ENCODE peak calls at places on chromosomes 16 and 17, in four cellular contexts. One of them, this sample, is unnamed. For H3K4me1, the result is how much of the 10 kb centered on the place peaks cover.

GRCh38 chr16:3150346-3151218 is 15.8 kb downstream of the ZNF213 start:
- DNase-seq in CD8-positive, alpha-beta T cell: peak
- DNase-seq in left lung: peak
- DNase-seq in heart right ventricle: peak
- DNase-seq in this sample: peak

GRCh38 chr17:16339402-16339801 is 13.9 kb downstream of the CENPV start:
- DNase-seq in CD8-positive, alpha-beta T cell: no peak
- DNase-seq in left lung: no peak
- DNase-seq in heart right ventricle: no peak
- DNase-seq in this sample: no peak

GRCh38 chr16:72743011-72743761 is 304.7 kb downstream of the ZFHX3 start:
- DNase-seq in CD8-positive, alpha-beta T cell: no peak
- DNase-seq in left lung: no peak
- DNase-seq in heart right ventricle: no peak
- DNase-seq in this sample: no peak

GRCh38 chr17:9101356-9101755 is 80.0 kb downstream of the NTN1 start:
- DNase-seq in CD8-positive, alpha-beta T cell: no peak
- DNase-seq in left lung: no peak
- DNase-seq in heart right ventricle: no peak
- DNase-seq in this sample: no peak

GRCh38 chr16:52494145-52494544 is 52.8 kb downstream of the TOX3 start:
- DNase-seq in CD8-positive, alpha-beta T cell: no peak
- DNase-seq in left lung: no peak
- DNase-seq in heart right ventricle: no peak
- DNase-seq in this sample: no peak

GRCh38 chr17:16495561-16495960 is 3.6 kb upstream of the LRRC75A start:
- DNase-seq in CD8-positive, alpha-beta T cell: no peak
- DNase-seq in left lung: no peak
- DNase-seq in heart right ventricle: no peak
- DNase-seq in this sample: no peak

GRCh38 chr17:63450551-63450950 is 4.4 kb upstream of the CYB561 start:
- DNase-seq in CD8-positive, alpha-beta T cell: no peak
- DNase-seq in left lung: no peak
- DNase-seq in heart right ventricle: no peak
- DNase-seq in this sample: no peak

GRCh38 chr16:76729525-76729924 is 452.3 kb downstream of the CNTNAP4 start:
- DNase-seq in CD8-positive, alpha-beta T cell: no peak
- DNase-seq in left lung: no peak
- DNase-seq in heart right ventricle: no peak
- DNase-seq in this sample: no peak

GRCh38 chr16:30996324-30996999 is 11.5 kb downstream of the HSD3B7 start:
- DNase-seq in CD8-positive, alpha-beta T cell: no peak
- DNase-seq in left lung: no peak
- DNase-seq in heart right ventricle: no peak
- DNase-seq in this sample: no peak

GRCh38 chr16:31181102-31181830 is 1.3 kb downstream of the FUS start:
- DNase-seq in CD8-positive, alpha-beta T cell: no peak
- DNase-seq in left lung: peak
- DNase-seq in heart right ventricle: peak
- DNase-seq in this sample: no peak

GRCh38 chr17:55492951-55493350 is 18.3 kb downstream of the SMIM36 start:
- DNase-seq in CD8-positive, alpha-beta T cell: no peak
- DNase-seq in left lung: no peak
- DNase-seq in heart right ventricle: no peak
- DNase-seq in this sample: no peak

GRCh38 chr16:80113876-80114574 is 426.8 kb upstream of the DYNLRB2 start:
- DNase-seq in CD8-positive, alpha-beta T cell: no peak
- DNase-seq in left lung: no peak
- DNase-seq in heart right ventricle: no peak
- DNase-seq in this sample: no peak

GRCh38 chr16:11312718-11313492 is 31.8 kb upstream of the PRM1 start:
- DNase-seq in CD8-positive, alpha-beta T cell: no peak
- DNase-seq in left lung: peak
- DNase-seq in heart right ventricle: no peak
- DNase-seq in this sample: no peak

GRCh38 chr16:12092347-12092882 is 115.9 kb downstream of the SNX29 start:
- DNase-seq in CD8-positive, alpha-beta T cell: no peak
- DNase-seq in left lung: peak
- DNase-seq in heart right ventricle: no peak
- DNase-seq in this sample: no peak

GRCh38 chr17:66165537-66166123 is 26.3 kb downstream of the CEP112 start:
- DNase-seq in CD8-positive, alpha-beta T cell: no peak
- DNase-seq in left lung: no peak
- DNase-seq in heart right ventricle: no peak
- DNase-seq in this sample: peak

GRCh38 chr17:58338907-58339774 is 10.5 kb upstream of the TSPOAP1 start:
- DNase-seq in CD8-positive, alpha-beta T cell: no peak
- DNase-seq in left lung: peak
- DNase-seq in heart right ventricle: no peak
- DNase-seq in this sample: no peak

GRCh38 chr16:80174416-80174815 is 366.4 kb upstream of the DYNLRB2 start:
- DNase-seq in CD8-positive, alpha-beta T cell: no peak
- DNase-seq in left lung: no peak
- DNase-seq in heart right ventricle: no peak
- DNase-seq in this sample: no peak

GRCh38 chr17:64028874-64029464 is 8.5 kb upstream of the ICAM2 start:
- DNase-seq in CD8-positive, alpha-beta T cell: peak
- DNase-seq in left lung: peak
- DNase-seq in heart right ventricle: no peak
- DNase-seq in this sample: no peak

GRCh38 chr17:11340798-11341197 is 99.8 kb downstream of the SHISA6 start:
- DNase-seq in CD8-positive, alpha-beta T cell: no peak
- DNase-seq in left lung: no peak
- DNase-seq in heart right ventricle: no peak
- DNase-seq in this sample: no peak

GRCh38 chr17:13114601-13115024 is 96.8 kb upstream of the ELAC2 start:
- DNase-seq in CD8-positive, alpha-beta T cell: no peak
- DNase-seq in left lung: peak
- DNase-seq in heart right ventricle: peak
- DNase-seq in this sample: peak

GRCh38 chr16:75555213-75555706 is 792 bp downstream of the TMEM231 start:
- DNase-seq in CD8-positive, alpha-beta T cell: no peak
- DNase-seq in left lung: peak
- DNase-seq in heart right ventricle: peak
- DNase-seq in this sample: peak

DNA sequence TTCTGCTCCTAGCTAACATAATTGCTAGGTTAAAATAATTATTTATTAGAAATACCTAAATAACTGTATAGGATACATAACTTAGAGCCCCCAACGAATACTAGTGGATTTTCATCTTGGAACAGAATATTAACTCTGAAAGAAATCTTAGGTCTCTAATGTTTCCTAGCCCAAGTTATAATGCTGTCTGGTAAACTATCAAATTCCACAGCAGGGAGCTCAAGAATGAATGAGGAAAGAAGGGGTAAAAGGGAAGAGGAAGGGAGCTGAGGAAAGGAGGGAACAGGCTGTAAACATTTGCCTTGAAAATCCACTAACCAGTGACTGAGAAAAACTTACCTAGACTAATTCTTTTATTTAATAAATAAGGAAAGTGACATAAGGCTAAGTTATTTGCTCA is 93.2 kb upstream of the NACA2 start:
- DNase-seq in CD8-positive, alpha-beta T cell: no peak
- DNase-seq in left lung: no peak
- DNase-seq in heart right ventricle: no peak
- DNase-seq in this sample: no peak
- H3K4me1 ChIP-seq in CD8-positive, alpha-beta T cell: under half
- H3K4me1 ChIP-seq in left lung: under half
- H3K4me1 ChIP-seq in heart right ventricle: under half
- H3K4me1 ChIP-seq in this sample: under half

DNA sequence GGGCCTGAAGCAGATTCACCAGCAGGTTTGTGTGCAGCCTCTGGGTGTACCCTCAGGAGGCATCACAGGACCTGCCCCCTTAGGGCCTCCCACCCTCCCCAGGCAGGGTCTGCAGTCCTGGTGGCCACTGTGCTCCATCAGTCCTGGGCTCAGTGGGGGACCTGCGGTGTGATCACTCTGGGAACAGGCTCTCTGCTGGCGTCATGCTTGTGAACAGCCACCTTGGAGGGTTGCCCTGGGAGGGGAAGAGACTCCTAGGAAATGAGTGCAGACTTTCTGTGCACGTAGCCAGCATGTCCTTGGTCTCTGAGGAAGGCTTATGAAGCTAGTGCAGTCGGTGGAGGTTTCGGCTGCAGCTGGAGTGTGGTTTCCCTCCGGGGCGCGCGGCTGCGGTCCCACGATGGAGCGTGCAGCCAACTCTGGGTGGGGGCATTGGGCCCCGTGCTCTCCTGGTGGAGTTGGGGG is 68.0 kb upstream of the ZNF750 start:
- DNase-seq in CD8-positive, alpha-beta T cell: no peak
- DNase-seq in left lung: no peak
- DNase-seq in heart right ventricle: no peak
- DNase-seq in this sample: no peak
- H3K27ac ChIP-seq in CD8-positive, alpha-beta T cell: peak
- H3K27ac ChIP-seq in left lung: no peak
- H3K27ac ChIP-seq in heart right ventricle: no peak
- H3K27ac ChIP-seq in this sample: no peak

GRCh38 chr16:86828653-86829052 is 250.3 kb downstream of the FOXL1 start:
- DNase-seq in CD8-positive, alpha-beta T cell: no peak
- DNase-seq in left lung: no peak
- DNase-seq in heart right ventricle: no peak
- DNase-seq in this sample: no peak

GRCh38 chr16:86828202-86828601 is 249.9 kb downstream of the FOXL1 start:
- DNase-seq in CD8-positive, alpha-beta T cell: no peak
- DNase-seq in left lung: no peak
- DNase-seq in heart right ventricle: no peak
- DNase-seq in this sample: no peak

GRCh38 chr16:86833136-86833535 is 254.8 kb downstream of the FOXL1 start:
- DNase-seq in CD8-positive, alpha-beta T cell: no peak
- DNase-seq in left lung: no peak
- DNase-seq in heart right ventricle: no peak
- DNase-seq in this sample: no peak

GRCh38 chr16:86834451-86835035 is 256.2 kb downstream of the FOXL1 start:
- DNase-seq in CD8-positive, alpha-beta T cell: no peak
- DNase-seq in left lung: no peak
- DNase-seq in heart right ventricle: peak
- DNase-seq in this sample: no peak

GRCh38 chr16:86831366-86831765 is 253.0 kb downstream of the FOXL1 start:
- DNase-seq in CD8-positive, alpha-beta T cell: no peak
- DNase-seq in left lung: no peak
- DNase-seq in heart right ventricle: no peak
- DNase-seq in this sample: no peak
- TF ChIP-seq CTCF in CD8-positive, alpha-beta T cell: no peak
- TF ChIP-seq CTCF in left lung: no peak
- TF ChIP-seq CTCF in heart right ventricle: no peak
- TF ChIP-seq CTCF in this sample: no peak

GRCh38 chr17:49680314-49680713 is 2.4 kb upstream of the SPOP start:
- DNase-seq in CD8-positive, alpha-beta T cell: no peak
- DNase-seq in left lung: no peak
- DNase-seq in heart right ventricle: no peak
- DNase-seq in this sample: no peak

GRCh38 chr17:49677134-49677932 is 564 bp downstream of the SPOP start:
- DNase-seq in CD8-positive, alpha-beta T cell: peak
- DNase-seq in left lung: peak
- DNase-seq in heart right ventricle: peak
- DNase-seq in this sample: peak

GRCh38 chr17:49681336-49681735 is 3.4 kb upstream of the SPOP start:
- DNase-seq in CD8-positive, alpha-beta T cell: no peak
- DNase-seq in left lung: no peak
- DNase-seq in heart right ventricle: no peak
- DNase-seq in this sample: no peak

GRCh38 chr17:49676276-49676868 is 1.5 kb downstream of the SPOP start:
- DNase-seq in CD8-positive, alpha-beta T cell: no peak
- DNase-seq in left lung: no peak
- DNase-seq in heart right ventricle: no peak
- DNase-seq in this sample: no peak

DNA sequence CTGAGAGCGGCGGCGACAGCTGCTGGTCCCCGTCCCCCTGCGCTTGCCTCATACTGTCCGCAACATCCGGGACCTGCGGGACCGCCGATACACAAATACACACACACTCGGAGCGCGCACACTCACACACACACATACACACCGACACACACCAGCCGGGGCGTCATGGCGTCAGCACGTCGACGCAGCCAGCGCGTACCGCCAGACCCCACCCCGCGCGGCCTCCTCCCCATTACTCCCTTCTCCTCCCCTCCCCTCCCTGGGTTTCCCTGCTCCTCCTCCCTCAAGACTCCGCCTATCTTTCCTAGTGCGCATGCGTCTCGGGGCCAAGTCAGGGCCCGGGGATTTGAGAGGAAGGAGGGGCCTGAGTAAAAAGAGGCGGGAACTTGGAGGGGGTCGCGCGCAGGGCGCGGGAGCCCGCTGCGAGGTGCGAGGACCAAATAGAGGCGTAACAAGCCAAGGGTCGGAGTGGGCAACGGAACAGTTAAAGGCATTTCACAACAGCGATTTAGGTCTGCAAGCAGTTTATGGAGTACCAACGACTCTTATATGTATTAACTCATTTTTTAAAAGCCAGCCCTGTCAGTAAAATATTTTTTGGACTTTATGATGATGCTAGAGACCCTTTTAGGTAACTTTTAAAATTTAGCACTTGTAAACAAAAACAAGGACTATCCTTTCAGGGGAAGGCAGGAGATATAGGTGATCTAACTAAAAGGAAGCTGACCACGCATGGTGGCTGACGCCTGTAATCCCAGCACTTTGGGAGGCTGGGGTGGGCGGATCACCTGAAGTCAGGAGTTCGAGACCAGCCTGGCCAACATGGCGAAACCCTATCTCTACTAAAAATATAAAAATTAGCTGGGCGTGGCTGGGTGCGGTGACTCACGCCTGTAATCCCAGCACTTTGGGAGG is at the start of gene SPOP:
- DNase-seq in CD8-positive, alpha-beta T cell: peak
- DNase-seq in left lung: peak
- DNase-seq in heart right ventricle: peak
- DNase-seq in this sample: peak
- H3K4me1 ChIP-seq in CD8-positive, alpha-beta T cell: under half
- H3K4me1 ChIP-seq in left lung: under half
- H3K4me1 ChIP-seq in heart right ventricle: under half
- H3K4me1 ChIP-seq in this sample: under half